ENCODE peak calls at places on chromosome 22, in ten cellular contexts. One of them, this sample, is unnamed.

GRCh38 chr22:19292262-19293230 is 1.0 kb upstream of the CLTCL1 start:
- DNase-seq in NCI-H2029: no peak
- DNase-seq in left cardiac atrium: no peak
- DNase-seq in body of pancreas: peak
- DNase-seq in NB4: peak
- DNase-seq in T-helper 2 cell: no peak
- DNase-seq in ELF-1: no peak
- DNase-seq in posterior vena cava: no peak
- DNase-seq in AG04450: no peak
- DNase-seq in SJSA1: no peak
- DNase-seq in this sample: peak

GRCh38 chr22:43436536-43437267 is 24.9 kb downstream of the MPPED1 start:
- DNase-seq in NCI-H2029: no peak
- DNase-seq in left cardiac atrium: no peak
- DNase-seq in body of pancreas: no peak
- DNase-seq in NB4: no peak
- DNase-seq in T-helper 2 cell: no peak
- DNase-seq in ELF-1: no peak
- DNase-seq in posterior vena cava: peak
- DNase-seq in AG04450: no peak
- DNase-seq in SJSA1: no peak
- DNase-seq in this sample: no peak

GRCh38 chr22:49643466-49643865 is 184.2 kb downstream of the BRD1 start:
- DNase-seq in NCI-H2029: no peak
- DNase-seq in left cardiac atrium: no peak
- DNase-seq in body of pancreas: no peak
- DNase-seq in NB4: no peak
- DNase-seq in T-helper 2 cell: no peak
- DNase-seq in ELF-1: no peak
- DNase-seq in posterior vena cava: no peak
- DNase-seq in AG04450: no peak
- DNase-seq in SJSA1: no peak
- DNase-seq in this sample: no peak

GRCh38 chr22:29780220-29780619 is 13.1 kb downstream of the UQCR10 start:
- DNase-seq in NCI-H2029: no peak
- DNase-seq in left cardiac atrium: no peak
- DNase-seq in body of pancreas: no peak
- DNase-seq in NB4: no peak
- DNase-seq in T-helper 2 cell: no peak
- DNase-seq in ELF-1: no peak
- DNase-seq in posterior vena cava: no peak
- DNase-seq in AG04450: no peak
- DNase-seq in SJSA1: no peak
- DNase-seq in this sample: no peak

GRCh38 chr22:40668611-40669390 is 10.5 kb upstream of the MCHR1 start:
- DNase-seq in NCI-H2029: no peak
- DNase-seq in left cardiac atrium: no peak
- DNase-seq in body of pancreas: peak
- DNase-seq in NB4: no peak
- DNase-seq in T-helper 2 cell: no peak
- DNase-seq in ELF-1: peak
- DNase-seq in posterior vena cava: no peak
- DNase-seq in AG04450: no peak
- DNase-seq in SJSA1: peak
- DNase-seq in this sample: no peak

GRCh38 chr22:40757071-40757470 is 62.1 kb downstream of the SLC25A17 start:
- DNase-seq in NCI-H2029: no peak
- DNase-seq in left cardiac atrium: no peak
- DNase-seq in body of pancreas: no peak
- DNase-seq in NB4: no peak
- DNase-seq in T-helper 2 cell: no peak
- DNase-seq in ELF-1: no peak
- DNase-seq in posterior vena cava: no peak
- DNase-seq in AG04450: no peak
- DNase-seq in SJSA1: no peak
- DNase-seq in this sample: no peak

GRCh38 chr22:31346733-31347250 is 646 bp upstream of the PATZ1 start:
- DNase-seq in NCI-H2029: peak
- DNase-seq in left cardiac atrium: peak
- DNase-seq in body of pancreas: peak
- DNase-seq in NB4: peak
- DNase-seq in T-helper 2 cell: no peak
- DNase-seq in ELF-1: peak
- DNase-seq in posterior vena cava: peak
- DNase-seq in AG04450: no peak
- DNase-seq in SJSA1: peak
- DNase-seq in this sample: no peak

GRCh38 chr22:35218079-35218478 is 39.2 kb upstream of the HMGXB4 start:
- DNase-seq in NCI-H2029: no peak
- DNase-seq in left cardiac atrium: no peak
- DNase-seq in body of pancreas: no peak
- DNase-seq in NB4: no peak
- DNase-seq in T-helper 2 cell: no peak
- DNase-seq in ELF-1: no peak
- DNase-seq in posterior vena cava: no peak
- DNase-seq in AG04450: no peak
- DNase-seq in SJSA1: no peak
- DNase-seq in this sample: no peak

GRCh38 chr22:23553438-23553837 is 26.7 kb downstream of the IGLL1 start:
- DNase-seq in NCI-H2029: no peak
- DNase-seq in left cardiac atrium: no peak
- DNase-seq in body of pancreas: no peak
- DNase-seq in NB4: no peak
- DNase-seq in T-helper 2 cell: no peak
- DNase-seq in ELF-1: no peak
- DNase-seq in posterior vena cava: peak
- DNase-seq in AG04450: no peak
- DNase-seq in SJSA1: no peak
- DNase-seq in this sample: no peak

GRCh38 chr22:47367993-47368945 is 605.8 kb downstream of the TBC1D22A start:
- DNase-seq in NCI-H2029: no peak
- DNase-seq in left cardiac atrium: no peak
- DNase-seq in body of pancreas: no peak
- DNase-seq in NB4: no peak
- DNase-seq in T-helper 2 cell: no peak
- DNase-seq in ELF-1: no peak
- DNase-seq in posterior vena cava: peak
- DNase-seq in AG04450: no peak
- DNase-seq in SJSA1: no peak
- DNase-seq in this sample: no peak

GRCh38 chr22:23084453-23085350 is 14.4 kb downstream of the GNAZ start:
- DNase-seq in NCI-H2029: no peak
- DNase-seq in left cardiac atrium: no peak
- DNase-seq in body of pancreas: no peak
- DNase-seq in NB4: no peak
- DNase-seq in T-helper 2 cell: no peak
- DNase-seq in ELF-1: no peak
- DNase-seq in posterior vena cava: no peak
- DNase-seq in AG04450: no peak
- DNase-seq in SJSA1: no peak
- DNase-seq in this sample: no peak

GRCh38 chr22:44107341-44107740 is 73.4 kb upstream of the PARVG start:
- DNase-seq in NCI-H2029: no peak
- DNase-seq in left cardiac atrium: no peak
- DNase-seq in body of pancreas: no peak
- DNase-seq in NB4: no peak
- DNase-seq in T-helper 2 cell: no peak
- DNase-seq in ELF-1: peak
- DNase-seq in posterior vena cava: peak
- DNase-seq in AG04450: no peak
- DNase-seq in SJSA1: no peak
- DNase-seq in this sample: no peak

GRCh38 chr22:37848587-37849088 is 581 bp upstream of the EIF3L start:
- DNase-seq in NCI-H2029: no peak
- DNase-seq in left cardiac atrium: no peak
- DNase-seq in body of pancreas: no peak
- DNase-seq in NB4: peak
- DNase-seq in T-helper 2 cell: no peak
- DNase-seq in ELF-1: peak
- DNase-seq in posterior vena cava: no peak
- DNase-seq in AG04450: no peak
- DNase-seq in SJSA1: no peak
- DNase-seq in this sample: no peak

GRCh38 chr22:37894939-37895670 is 11.0 kb upstream of the MICALL1 start:
- DNase-seq in NCI-H2029: no peak
- DNase-seq in left cardiac atrium: no peak
- DNase-seq in body of pancreas: no peak
- DNase-seq in NB4: no peak
- DNase-seq in T-helper 2 cell: no peak
- DNase-seq in ELF-1: peak
- DNase-seq in posterior vena cava: no peak
- DNase-seq in AG04450: no peak
- DNase-seq in SJSA1: no peak
- DNase-seq in this sample: no peak

GRCh38 chr22:41240377-41241132 is at the start of gene CHADL:
- DNase-seq in NCI-H2029: no peak
- DNase-seq in left cardiac atrium: no peak
- DNase-seq in body of pancreas: peak
- DNase-seq in NB4: no peak
- DNase-seq in T-helper 2 cell: no peak
- DNase-seq in ELF-1: peak
- DNase-seq in posterior vena cava: no peak
- DNase-seq in AG04450: no peak
- DNase-seq in SJSA1: no peak
- DNase-seq in this sample: no peak

GRCh38 chr22:36350751-36351594 is 36.8 kb downstream of the MYH9 start:
- DNase-seq in NCI-H2029: no peak
- DNase-seq in left cardiac atrium: no peak
- DNase-seq in body of pancreas: peak
- DNase-seq in NB4: no peak
- DNase-seq in T-helper 2 cell: no peak
- DNase-seq in ELF-1: peak
- DNase-seq in posterior vena cava: no peak
- DNase-seq in AG04450: no peak
- DNase-seq in SJSA1: peak
- DNase-seq in this sample: no peak

GRCh38 chr22:31530816-31531180 is 34.5 kb downstream of the SFI1 start:
- DNase-seq in NCI-H2029: no peak
- DNase-seq in left cardiac atrium: no peak
- DNase-seq in body of pancreas: no peak
- DNase-seq in NB4: no peak
- DNase-seq in T-helper 2 cell: no peak
- DNase-seq in ELF-1: no peak
- DNase-seq in posterior vena cava: no peak
- DNase-seq in AG04450: no peak
- DNase-seq in SJSA1: no peak
- DNase-seq in this sample: no peak

GRCh38 chr22:36467042-36467810 is 14.2 kb downstream of the TXN2 start:
- DNase-seq in NCI-H2029: peak
- DNase-seq in left cardiac atrium: peak
- DNase-seq in body of pancreas: peak
- DNase-seq in NB4: peak
- DNase-seq in T-helper 2 cell: no peak
- DNase-seq in ELF-1: no peak
- DNase-seq in posterior vena cava: no peak
- DNase-seq in AG04450: no peak
- DNase-seq in SJSA1: peak
- DNase-seq in this sample: no peak

GRCh38 chr22:22235564-22235963 is 9.0 kb upstream of the VPREB1 start:
- DNase-seq in NCI-H2029: no peak
- DNase-seq in left cardiac atrium: no peak
- DNase-seq in body of pancreas: peak
- DNase-seq in NB4: peak
- DNase-seq in T-helper 2 cell: peak
- DNase-seq in ELF-1: peak
- DNase-seq in posterior vena cava: no peak
- DNase-seq in AG04450: no peak
- DNase-seq in SJSA1: no peak
- DNase-seq in this sample: no peak

GRCh38 chr22:41003976-41004375 is 52.8 kb downstream of the RBX1 start:
- DNase-seq in NCI-H2029: no peak
- DNase-seq in left cardiac atrium: no peak
- DNase-seq in body of pancreas: no peak
- DNase-seq in NB4: no peak
- DNase-seq in T-helper 2 cell: no peak
- DNase-seq in ELF-1: no peak
- DNase-seq in posterior vena cava: no peak
- DNase-seq in AG04450: no peak
- DNase-seq in SJSA1: no peak
- DNase-seq in this sample: no peak

GRCh38 chr22:44197271-44197670 is 16.5 kb downstream of the PARVG start:
- DNase-seq in NCI-H2029: no peak
- DNase-seq in left cardiac atrium: no peak
- DNase-seq in body of pancreas: no peak
- DNase-seq in NB4: no peak
- DNase-seq in T-helper 2 cell: no peak
- DNase-seq in ELF-1: no peak
- DNase-seq in posterior vena cava: no peak
- DNase-seq in AG04450: no peak
- DNase-seq in SJSA1: no peak
- DNase-seq in this sample: no peak

GRCh38 chr22:43511276-43511910 is 99.6 kb downstream of the MPPED1 start:
- DNase-seq in NCI-H2029: no peak
- DNase-seq in left cardiac atrium: no peak
- DNase-seq in body of pancreas: no peak
- DNase-seq in NB4: no peak
- DNase-seq in T-helper 2 cell: no peak
- DNase-seq in ELF-1: no peak
- DNase-seq in posterior vena cava: no peak
- DNase-seq in AG04450: no peak
- DNase-seq in SJSA1: no peak
- DNase-seq in this sample: no peak

GRCh38 chr22:50261615-50262459 is at the start of gene MAPK12:
- DNase-seq in NCI-H2029: no peak
- DNase-seq in left cardiac atrium: peak
- DNase-seq in body of pancreas: no peak
- DNase-seq in NB4: peak
- DNase-seq in T-helper 2 cell: no peak
- DNase-seq in ELF-1: no peak
- DNase-seq in posterior vena cava: no peak
- DNase-seq in AG04450: no peak
- DNase-seq in SJSA1: no peak
- DNase-seq in this sample: no peak

GRCh38 chr22:49958462-49958921 is 2.1 kb upstream of the PIM3 start:
- DNase-seq in NCI-H2029: no peak
- DNase-seq in left cardiac atrium: no peak
- DNase-seq in body of pancreas: no peak
- DNase-seq in NB4: no peak
- DNase-seq in T-helper 2 cell: no peak
- DNase-seq in ELF-1: no peak
- DNase-seq in posterior vena cava: peak
- DNase-seq in AG04450: no peak
- DNase-seq in SJSA1: no peak
- DNase-seq in this sample: no peak

GRCh38 chr22:37121887-37122591 is 12.5 kb upstream of the TMPRSS6 start:
- DNase-seq in NCI-H2029: peak
- DNase-seq in left cardiac atrium: peak
- DNase-seq in body of pancreas: peak
- DNase-seq in NB4: no peak
- DNase-seq in T-helper 2 cell: peak
- DNase-seq in ELF-1: peak
- DNase-seq in posterior vena cava: no peak
- DNase-seq in AG04450: no peak
- DNase-seq in SJSA1: peak
- DNase-seq in this sample: no peak

GRCh38 chr22:42939941-42940653 is 74.9 kb downstream of the PACSIN2 start:
- DNase-seq in NCI-H2029: peak
- DNase-seq in left cardiac atrium: no peak
- DNase-seq in body of pancreas: peak
- DNase-seq in NB4: no peak
- DNase-seq in T-helper 2 cell: no peak
- DNase-seq in ELF-1: no peak
- DNase-seq in posterior vena cava: no peak
- DNase-seq in AG04450: peak
- DNase-seq in SJSA1: peak
- DNase-seq in this sample: no peak

GRCh38 chr22:46609175-46609690 is 11.0 kb upstream of the GRAMD4 start:
- DNase-seq in NCI-H2029: no peak
- DNase-seq in left cardiac atrium: no peak
- DNase-seq in body of pancreas: no peak
- DNase-seq in NB4: peak
- DNase-seq in T-helper 2 cell: no peak
- DNase-seq in ELF-1: peak
- DNase-seq in posterior vena cava: no peak
- DNase-seq in AG04450: no peak
- DNase-seq in SJSA1: no peak
- DNase-seq in this sample: no peak

GRCh38 chr22:49460662-49461371 is 366.9 kb downstream of the BRD1 start:
- DNase-seq in NCI-H2029: no peak
- DNase-seq in left cardiac atrium: no peak
- DNase-seq in body of pancreas: no peak
- DNase-seq in NB4: no peak
- DNase-seq in T-helper 2 cell: no peak
- DNase-seq in ELF-1: no peak
- DNase-seq in posterior vena cava: no peak
- DNase-seq in AG04450: no peak
- DNase-seq in SJSA1: no peak
- DNase-seq in this sample: no peak